ENCODE peak calls at places on chromosome 7, in nine cellular contexts. H is neural progenitor cell; S is psoas muscle; V is thoracic aorta; L is CD8-positive, alpha-beta T cell; Z is brain microvascular endothelial cell; D is CD8-positive, alpha-beta memory T cell; C is dorsolateral prefrontal cortex; R is CD4-positive, CD25-positive, alpha-beta regulatory T cell. Y is an unnamed sample.

GRCh38 chr7:103379270-103379975 is 32.0 kb downstream of the PSMC2 start:
- DNase-seq in H (no peak), S (no peak), V (no peak), L (no peak), Z (no peak), D (no peak), C (no peak), R (no peak), Y (no peak)

GRCh38 chr7:106052681-106053080 is 59.4 kb downstream of the SYPL1 start:
- DNase-seq in H (no peak), S (no peak), V (no peak), L (no peak), Z (no peak), D (no peak), C (no peak), R (no peak), Y (no peak)

GRCh38 chr7:127536426-127537152 is 48.8 kb downstream of the GCC1 start:
- DNase-seq in H (peak), S (no peak), V (no peak), L (no peak), Z (no peak), D (no peak), C (peak), R (no peak), Y (no peak)

GRCh38 chr7:128790297-128791037 is 1.3 kb upstream of the CCDC136 start:
- DNase-seq in H (peak), S (no peak), V (no peak), L (no peak), Z (no peak), D (no peak), C (no peak), R (no peak), Y (no peak)

GRCh38 chr7:220151-220841 is 27.9 kb downstream of the FAM20C start:
- DNase-seq in H (peak), S (no peak), V (no peak), L (no peak), Z (no peak), D (no peak), C (no peak), R (no peak), Y (no peak)

GRCh38 chr7:30172451-30172850 is 37.7 kb downstream of the MTURN start:
- DNase-seq in H (no peak), S (no peak), V (no peak), L (no peak), Z (no peak), D (no peak), C (no peak), R (no peak), Y (no peak)

GRCh38 chr7:128394904-128395496 is 14.8 kb downstream of the IMPDH1 start:
- DNase-seq in H (no peak), S (no peak), V (no peak), L (no peak), Z (no peak), D (no peak), C (no peak), R (no peak), Y (no peak)

GRCh38 chr7:19558527-19558926 is 150.3 kb downstream of the POLR1F start:
- DNase-seq in H (no peak), S (no peak), V (no peak), L (no peak), Z (peak), D (no peak), C (no peak), R (no peak), Y (no peak)

GRCh38 chr7:152137476-152138025 is 112.1 kb downstream of the GALNT11 start:
- DNase-seq in H (no peak), S (no peak), V (no peak), L (no peak), Z (no peak), D (no peak), C (no peak), R (no peak), Y (no peak)

GRCh38 chr7:8003077-8003476 is 34.5 kb downstream of the GLCCI1 start:
- DNase-seq in H (no peak), S (no peak), V (no peak), L (no peak), Z (no peak), D (no peak), C (no peak), R (no peak), Y (no peak)

GRCh38 chr7:77310982-77311381 is 105.2 kb downstream of the GSAP start:
- DNase-seq in H (no peak), S (no peak), V (no peak), L (no peak), Z (no peak), D (no peak), C (no peak), R (no peak), Y (no peak)

GRCh38 chr7:14196555-14196954 is 207.1 kb upstream of the ETV1 start:
- DNase-seq in H (no peak), S (no peak), V (no peak), L (no peak), Z (no peak), D (no peak), C (no peak), R (no peak), Y (no peak)

GRCh38 chr7:51310131-51310583 is 6.5 kb downstream of the COBL start:
- DNase-seq in H (peak), S (no peak), V (no peak), L (no peak), Z (no peak), D (no peak), C (no peak), R (no peak), Y (no peak)

GRCh38 chr7:35261476-35262285 is 7.8 kb upstream of the TBX20 start:
- DNase-seq in H (peak), S (no peak), V (no peak), L (no peak), Z (no peak), D (no peak), C (no peak), R (no peak), Y (no peak)

GRCh38 chr7:100372256-100372655 is 1.0 kb upstream of the PILRA start:
- DNase-seq in H (no peak), S (no peak), V (no peak), L (no peak), Z (peak), D (no peak), C (no peak), R (no peak), Y (no peak)

GRCh38 chr7:100209493-100209892 is 10.3 kb upstream of the PVRIG start:
- DNase-seq in H (no peak), S (no peak), V (no peak), L (no peak), Z (no peak), D (no peak), C (no peak), R (no peak), Y (no peak)

GRCh38 chr7:155804431-155804831 is 7.8 kb downstream of the SHH start:
- DNase-seq in H (peak), S (no peak), V (no peak), L (no peak), Z (no peak), D (no peak), C (no peak), R (no peak), Y (no peak)

GRCh38 chr7:86925221-86925620 is 134.2 kb downstream of the ELAPOR2 start:
- DNase-seq in H (no peak), S (no peak), V (no peak), L (no peak), Z (no peak), D (no peak), C (no peak), R (no peak), Y (no peak)

GRCh38 chr7:98399903-98400537 is 870 bp downstream of the BAIAP2L1 start:
- DNase-seq in H (peak), S (no peak), V (no peak), L (no peak), Z (no peak), D (no peak), C (no peak), R (no peak), Y (no peak)

GRCh38 chr7:36653671-36654355 is 70.5 kb downstream of the AOAH start:
- DNase-seq in H (peak), S (no peak), V (no peak), L (no peak), Z (no peak), D (no peak), C (no peak), R (no peak), Y (no peak)

GRCh38 chr7:155316427-155317113 is 18.9 kb downstream of the INSIG1 start:
- DNase-seq in H (no peak), S (no peak), V (no peak), L (no peak), Z (no peak), D (no peak), C (no peak), R (no peak), Y (no peak)

GRCh38 chr7:6482307-6482706 is 34.6 kb upstream of the DAGLB start:
- DNase-seq in H (no peak), S (no peak), V (no peak), L (no peak), Z (no peak), D (no peak), C (no peak), R (no peak), Y (no peak)

GRCh38 chr7:114086491-114086905 is 167.7 kb upstream of the PPP1R3A start:
- DNase-seq in H (peak), S (peak), V (no peak), L (no peak), Z (no peak), D (no peak), C (no peak), R (no peak), Y (no peak)

GRCh38 chr7:15166620-15167019 is 264.1 kb upstream of the DGKB start:
- DNase-seq in H (no peak), S (no peak), V (no peak), L (no peak), Z (no peak), D (no peak), C (no peak), R (no peak), Y (no peak)

GRCh38 chr7:69399038-69399800 is 199.1 kb upstream of the AUTS2 start:
- DNase-seq in H (peak), S (no peak), V (no peak), L (no peak), Z (peak), D (no peak), C (peak), R (no peak), Y (peak)

GRCh38 chr7:32163141-32163806 is 93.1 kb upstream of the PDE1C start:
- DNase-seq in H (no peak), S (peak), V (peak), L (no peak), Z (peak), D (no peak), C (no peak), R (no peak), Y (no peak)

GRCh38 chr7:590731-591551 is 71.3 kb upstream of the PDGFA start:
- DNase-seq in H (no peak), S (no peak), V (no peak), L (no peak), Z (no peak), D (no peak), C (no peak), R (no peak), Y (no peak)

GRCh38 chr7:113004726-113005454 is 81.7 kb downstream of the GPR85 start:
- DNase-seq in H (no peak), S (no peak), V (no peak), L (no peak), Z (no peak), D (no peak), C (no peak), R (no peak), Y (no peak)

GRCh38 chr7:99112097-99112496 is 31.8 kb downstream of the SMURF1 start:
- DNase-seq in H (no peak), S (no peak), V (no peak), L (no peak), Z (no peak), D (no peak), C (no peak), R (no peak), Y (no peak)

GRCh38 chr7:31002256-31002655 is 38.5 kb downstream of the GHRHR start:
- DNase-seq in H (no peak), S (no peak), V (no peak), L (no peak), Z (no peak), D (no peak), C (no peak), R (no peak), Y (no peak)

GRCh38 chr7:79593819-79594218 is 140.4 kb upstream of the MAGI2 start:
- DNase-seq in H (no peak), S (no peak), V (no peak), L (no peak), Z (no peak), D (no peak), C (no peak), R (no peak), Y (no peak)

GRCh38 chr7:156823441-156823840 is 69.5 kb downstream of the LMBR1 start:
- DNase-seq in H (no peak), S (no peak), V (no peak), L (no peak), Z (no peak), D (no peak), C (no peak), R (no peak), Y (no peak)

GRCh38 chr7:132580277-132580676 is 4.0 kb upstream of the PLXNA4 start:
- DNase-seq in H (no peak), S (no peak), V (no peak), L (no peak), Z (no peak), D (no peak), C (no peak), R (no peak), Y (no peak)

GRCh38 chr7:153381275-153382119 is 621.9 kb downstream of the ACTR3B start:
- DNase-seq in H (peak), S (no peak), V (no peak), L (no peak), Z (no peak), D (no peak), C (no peak), R (no peak), Y (peak)

GRCh38 chr7:840001-840600 is 7.8 kb downstream of the SUN1 start:
- DNase-seq in H (no peak), S (no peak), V (no peak), L (no peak), Z (no peak), D (no peak), C (no peak), R (no peak), Y (no peak)

DNA sequence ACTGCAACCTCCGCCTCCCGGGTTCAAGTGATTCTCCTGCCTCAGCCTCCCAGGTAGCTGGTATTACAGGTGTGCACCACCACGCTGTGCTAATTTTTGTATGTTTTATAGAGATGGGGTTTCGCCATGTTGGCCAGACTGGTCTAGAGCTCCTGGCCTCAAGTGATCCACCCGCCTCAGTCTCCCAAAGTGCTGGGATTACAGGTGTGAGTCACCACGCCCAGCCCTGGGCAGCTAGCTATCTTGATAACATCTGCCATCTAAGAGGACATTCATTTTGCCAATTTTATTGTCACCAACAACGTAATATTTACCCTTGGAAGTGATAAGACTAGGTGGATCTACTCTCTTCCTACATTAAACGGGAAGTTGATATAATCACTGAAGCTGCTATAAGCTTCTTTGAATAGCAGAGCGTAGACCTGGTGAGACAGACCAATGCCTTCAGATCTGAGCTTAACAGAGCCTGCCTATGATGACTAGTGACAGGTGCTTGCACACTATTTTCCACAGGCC is 39.7 kb upstream of the SLC35B4 start:
- DNase-seq in H (no peak), S (no peak), V (no peak), L (no peak), Z (no peak), D (no peak), C (no peak), R (no peak), Y (no peak)
- H3K27ac ChIP-seq in H (no peak), S (no peak), V (no peak), L (no peak), Z (no peak), D (no peak), C (no peak), R (no peak), Y (no peak)

GRCh38 chr7:149240637-149241036 is 1.2 kb downstream of the ZNF212 start:
- DNase-seq in H (no peak), S (no peak), V (no peak), L (no peak), Z (no peak), D (no peak), C (no peak), R (no peak), Y (no peak)

GRCh38 chr7:149241695-149242094 is 2.2 kb downstream of the ZNF212 start:
- DNase-seq in H (no peak), S (no peak), V (no peak), L (no peak), Z (no peak), D (no peak), C (no peak), R (no peak), Y (no peak)

GRCh38 chr7:149239345-149240143 is at the start of gene ZNF212:
- DNase-seq in H (peak), S (peak), V (peak), L (peak), Z (peak), D (peak), C (peak), R (peak), Y (peak)

GRCh38 chr7:149238051-149238450 is 1.4 kb upstream of the ZNF212 start:
- DNase-seq in H (no peak), S (no peak), V (no peak), L (no peak), Z (no peak), D (no peak), C (no peak), R (no peak), Y (no peak)

GRCh38 chr7:149237502-149237901 is 1.9 kb upstream of the ZNF212 start:
- DNase-seq in H (no peak), S (no peak), V (no peak), L (no peak), Z (no peak), D (no peak), C (no peak), R (no peak), Y (no peak)
- H3K27ac ChIP-seq in H (no peak), S (no peak), V (no peak), L (no peak), Z (no peak), D (no peak), C (no peak), R (no peak), Y (no peak)

GRCh38 chr7:47712416-47712815 is 130.5 kb upstream of the TNS3 start:
- DNase-seq in H (no peak), S (no peak), V (no peak), L (no peak), Z (no peak), D (no peak), C (no peak), R (no peak), Y (no peak)

GRCh38 chr7:47715631-47716068 is 133.7 kb upstream of the TNS3 start:
- DNase-seq in H (no peak), S (no peak), V (no peak), L (no peak), Z (no peak), D (no peak), C (no peak), R (no peak), Y (no peak)

GRCh38 chr7:47713595-47713994 is 131.7 kb upstream of the TNS3 start:
- DNase-seq in H (no peak), S (no peak), V (no peak), L (no peak), Z (no peak), D (no peak), C (no peak), R (no peak), Y (no peak)

GRCh38 chr7:47711776-47712175 is 129.9 kb upstream of the TNS3 start:
- DNase-seq in H (no peak), S (no peak), V (no peak), L (no peak), Z (no peak), D (no peak), C (no peak), R (no peak), Y (no peak)

DNA sequence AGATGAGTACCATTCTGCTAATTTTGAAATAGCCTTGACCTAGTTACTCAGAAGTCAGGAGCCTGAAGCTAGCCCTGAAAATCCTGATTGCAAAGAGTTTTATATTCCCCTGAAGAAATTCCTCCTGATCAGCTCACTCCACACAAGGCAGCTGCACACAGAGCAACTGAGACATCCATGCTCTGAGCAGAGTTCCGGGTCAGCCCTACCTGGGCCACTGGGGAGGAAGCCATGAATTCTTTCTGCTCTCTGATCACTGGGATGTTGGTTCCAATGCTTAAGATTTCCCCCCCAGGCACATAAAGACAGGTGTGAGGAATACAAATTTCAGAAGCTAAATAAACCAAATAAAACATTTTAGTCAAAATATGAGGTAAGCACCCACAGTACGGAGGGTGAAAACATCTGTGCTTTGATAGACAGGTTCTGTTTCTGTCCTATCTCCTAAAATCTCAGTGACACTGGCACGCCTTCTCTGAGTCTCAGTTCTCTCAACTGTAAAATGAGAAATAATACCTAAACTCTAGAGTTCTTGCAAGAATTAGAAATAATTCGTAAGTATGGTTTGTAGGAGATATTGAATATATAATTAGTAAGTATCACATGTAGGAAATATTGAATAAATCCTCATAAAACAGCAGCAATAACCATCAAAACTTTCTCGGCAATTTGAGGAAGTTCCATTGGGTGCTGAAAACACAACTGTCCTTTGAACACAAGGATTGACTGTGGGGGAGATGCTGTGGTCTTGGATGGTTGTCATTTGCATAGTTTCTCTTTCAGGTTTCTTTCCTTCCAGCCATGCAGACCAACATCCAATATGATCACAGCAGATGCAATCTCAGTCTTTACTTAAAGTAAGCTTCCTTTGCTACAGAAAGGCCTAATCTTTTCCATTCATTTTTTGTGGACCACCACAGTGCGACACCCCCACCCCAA is 133.0 kb upstream of the TNS3 start:
- DNase-seq in H (no peak), S (no peak), V (no peak), L (no peak), Z (no peak), D (no peak), C (no peak), R (no peak), Y (no peak)
- H3K27ac ChIP-seq in H (no peak), S (no peak), V (no peak), L (no peak), Z (no peak), D (no peak), C (no peak), R (no peak), Y (no peak)

GRCh38 chr7:135834262-135834661 is 85.6 kb upstream of the FAM180A start:
- DNase-seq in H (no peak), S (no peak), V (no peak), L (no peak), Z (no peak), D (no peak), C (no peak), R (no peak), Y (no peak)
- H3K27ac ChIP-seq in H (no peak), S (no peak), V (no peak), L (no peak), Z (no peak), D (no peak), C (no peak), R (no peak), Y (no peak)

DNA sequence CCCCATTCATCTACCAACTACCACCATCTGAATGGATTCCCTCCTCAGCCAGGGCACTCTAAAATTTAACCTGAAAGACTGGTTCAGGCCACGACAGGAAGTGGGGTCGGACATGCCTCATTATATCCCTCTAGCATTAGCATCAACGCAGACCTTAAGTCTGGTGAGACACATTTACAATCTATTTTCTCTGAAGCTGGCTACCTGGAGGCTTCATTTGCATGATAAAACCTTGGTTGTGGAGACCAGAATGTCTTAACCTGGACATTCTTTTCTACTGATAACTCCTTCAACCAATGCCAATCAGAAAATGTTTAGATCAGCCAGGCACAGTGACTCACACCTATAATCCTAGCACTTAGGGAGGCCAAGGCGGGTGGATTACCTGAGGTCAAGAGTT is 42.3 kb downstream of the SVOPL start:
- DNase-seq in H (no peak), S (no peak), V (no peak), L (no peak), Z (no peak), D (no peak), C (no peak), R (no peak), Y (no peak)
- H3K27ac ChIP-seq in H (no peak), S (no peak), V (no peak), L (no peak), Z (no peak), D (no peak), C (no peak), R (no peak), Y (no peak)

GRCh38 chr7:73397521-73397934 is 36.0 kb upstream of the FZD9 start:
- DNase-seq in H (peak), S (no peak), V (no peak), L (no peak), Z (no peak), D (no peak), C (no peak), R (no peak), Y (no peak)
- H3K27ac ChIP-seq in H (no peak), S (peak), V (no peak), L (no peak), Z (no peak), D (no peak), C (peak), R (no peak), Y (peak)